ENCODE peak calls at places on chromosomes 12 and 14, in nine cellular contexts. O is A549, M is tibial nerve, T is transverse colon, V is sigmoid colon, D is stomach, K is esophagus muscularis mucosa, J is upper lobe of left lung, H is K562. Z is an unnamed sample.

GRCh38 chr12:80692114-80692513 is 15.3 kb upstream of the MYF6 start:
- DNase-seq in O (no peak), M (no peak), T (no peak), V (no peak), D (no peak), K (no peak), J (no peak), H (no peak), Z (no peak)

GRCh38 chr12:82517027-82517426 is 158.7 kb downstream of the METTL25 start:
- DNase-seq in O (peak), M (no peak), T (no peak), V (no peak), D (no peak), K (no peak), J (no peak), H (no peak), Z (no peak)

GRCh38 chr14:74804219-74804825 is 41.2 kb downstream of the YLPM1 start:
- DNase-seq in O (peak), M (no peak), T (peak), V (no peak), D (no peak), K (no peak), J (no peak), H (no peak), Z (peak)

GRCh38 chr12:132494294-132495164 is 4.6 kb downstream of the FBRSL1 start:
- DNase-seq in O (no peak), M (no peak), T (no peak), V (no peak), D (peak), K (no peak), J (no peak), H (peak), Z (no peak)

GRCh38 chr12:122116707-122117535 is 38.4 kb downstream of the MLXIP start:
- DNase-seq in O (peak), M (no peak), T (peak), V (peak), D (peak), K (no peak), J (no peak), H (no peak), Z (no peak)

GRCh38 chr12:66014818-66015217 is 115.7 kb downstream of the LLPH start:
- DNase-seq in O (peak), M (no peak), T (no peak), V (no peak), D (no peak), K (peak), J (no peak), H (no peak), Z (no peak)

GRCh38 chr12:495466-495865 is 35.7 kb downstream of the B4GALNT3 start:
- DNase-seq in O (no peak), M (no peak), T (no peak), V (no peak), D (peak), K (no peak), J (no peak), H (no peak), Z (no peak)

GRCh38 chr12:62724947-62725447 is 210.0 kb downstream of the PPM1H start:
- DNase-seq in O (peak), M (no peak), T (peak), V (no peak), D (peak), K (no peak), J (peak), H (peak), Z (peak)

GRCh38 chr12:108543642-108544041 is 17.3 kb downstream of the SART3 start:
- DNase-seq in O (no peak), M (no peak), T (no peak), V (no peak), D (no peak), K (peak), J (no peak), H (no peak), Z (no peak)

GRCh38 chr12:122946690-122947271 is 19.5 kb downstream of the ABCB9 start:
- DNase-seq in O (peak), M (peak), T (peak), V (peak), D (peak), K (peak), J (peak), H (peak), Z (peak)

GRCh38 chr12:62581288-62582064 is 114.8 kb downstream of the MON2 start:
- DNase-seq in O (peak), M (no peak), T (no peak), V (no peak), D (no peak), K (no peak), J (no peak), H (peak), Z (no peak)

GRCh38 chr14:54503476-54503875 is 6.2 kb upstream of the CGRRF1 start:
- DNase-seq in O (peak), M (no peak), T (no peak), V (no peak), D (no peak), K (no peak), J (no peak), H (no peak), Z (no peak)

GRCh38 chr14:74475678-74476077 is 17.4 kb downstream of the NPC2 start:
- DNase-seq in O (no peak), M (no peak), T (no peak), V (no peak), D (no peak), K (no peak), J (no peak), H (no peak), Z (no peak)

GRCh38 chr14:73712540-73713141 is 1.5 kb downstream of the PNMA1 start:
- DNase-seq in O (no peak), M (no peak), T (no peak), V (no peak), D (no peak), K (no peak), J (no peak), H (peak), Z (no peak)

GRCh38 chr12:24561882-24562760 is 386.8 kb downstream of the BCAT1 start:
- DNase-seq in O (peak), M (peak), T (peak), V (peak), D (peak), K (no peak), J (peak), H (no peak), Z (peak)

GRCh38 chr14:101402936-101403660 is 158.2 kb upstream of the DIO3 start:
- DNase-seq in O (no peak), M (no peak), T (no peak), V (no peak), D (no peak), K (no peak), J (no peak), H (no peak), Z (peak)

GRCh38 chr14:33309081-33309480 is 370.4 kb downstream of the NPAS3 start:
- DNase-seq in O (no peak), M (no peak), T (no peak), V (no peak), D (no peak), K (no peak), J (no peak), H (no peak), Z (no peak)

GRCh38 chr12:96220902-96221301 is 26.7 kb downstream of the ELK3 start:
- DNase-seq in O (no peak), M (no peak), T (no peak), V (no peak), D (no peak), K (no peak), J (no peak), H (no peak), Z (no peak)

DNA sequence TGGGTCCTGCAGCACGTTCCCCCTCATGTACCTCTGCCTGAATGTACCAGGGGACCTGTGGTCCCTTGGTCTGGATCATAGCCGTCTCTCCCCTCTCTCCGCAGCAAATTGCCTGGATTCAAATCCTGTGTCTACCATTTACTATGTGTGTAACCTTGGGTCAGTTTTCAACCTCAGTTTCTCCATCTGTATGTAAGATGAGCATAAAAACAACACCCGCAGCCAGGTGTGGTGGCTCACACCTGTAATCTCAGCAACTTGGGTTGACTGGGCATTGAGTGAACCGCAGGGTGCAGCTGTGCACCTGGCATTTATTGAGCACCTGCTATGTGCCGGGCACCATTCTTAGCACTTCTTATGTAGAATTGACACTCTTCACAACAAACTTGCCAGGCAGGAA is 14.1 kb downstream of the CYP46A1 start:
- DNase-seq in O (no peak), M (no peak), T (no peak), V (peak), D (no peak), K (no peak), J (no peak), H (no peak), Z (no peak)
- TF ChIP-seq POLR2A in O (no peak), M (no peak), T (no peak), V (no peak), D (no peak), K (no peak), J (no peak), H (no peak), Z (no peak)

DNA sequence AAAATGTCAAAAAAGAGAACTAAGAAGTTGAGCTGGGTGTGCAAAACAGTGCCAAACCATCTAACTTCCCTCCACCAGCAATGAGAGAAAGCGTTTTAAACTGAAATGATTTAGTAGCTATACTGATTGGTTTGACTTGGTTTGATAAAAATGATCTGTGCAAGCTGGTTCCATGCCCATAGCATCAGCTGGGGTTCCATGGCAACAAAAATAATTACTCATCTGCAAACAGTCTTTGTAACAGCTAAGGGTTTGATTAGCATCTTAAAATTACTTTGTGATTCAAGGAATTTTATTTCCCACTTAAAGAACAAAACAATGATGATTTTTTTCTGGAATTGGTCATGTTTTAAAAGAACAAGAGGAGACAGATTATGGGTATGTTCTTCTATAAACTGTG is 15.0 kb upstream of the BICD1 start:
- DNase-seq in O (no peak), M (no peak), T (no peak), V (no peak), D (no peak), K (no peak), J (no peak), H (no peak), Z (no peak)
- TF ChIP-seq EP300 in O (no peak), M (no peak), T (no peak), V (no peak), D (no peak), K (no peak), J (no peak), H (no peak), Z (no peak)

GRCh38 chr12:6569312-6569711 is 1.2 kb upstream of the NOP2 start:
- DNase-seq in O (no peak), M (no peak), T (no peak), V (no peak), D (no peak), K (no peak), J (no peak), H (no peak), Z (no peak)

GRCh38 chr12:6569786-6570185 is 1.7 kb upstream of the NOP2 start:
- DNase-seq in O (no peak), M (no peak), T (no peak), V (no peak), D (no peak), K (no peak), J (no peak), H (no peak), Z (no peak)

GRCh38 chr12:6570264-6570887 is 2.3 kb upstream of the NOP2 start:
- DNase-seq in O (peak), M (no peak), T (peak), V (no peak), D (peak), K (no peak), J (no peak), H (peak), Z (peak)

GRCh38 chr12:6567824-6568617 is at the start of gene NOP2:
- DNase-seq in O (peak), M (peak), T (peak), V (peak), D (peak), K (peak), J (peak), H (peak), Z (peak)

DNA sequence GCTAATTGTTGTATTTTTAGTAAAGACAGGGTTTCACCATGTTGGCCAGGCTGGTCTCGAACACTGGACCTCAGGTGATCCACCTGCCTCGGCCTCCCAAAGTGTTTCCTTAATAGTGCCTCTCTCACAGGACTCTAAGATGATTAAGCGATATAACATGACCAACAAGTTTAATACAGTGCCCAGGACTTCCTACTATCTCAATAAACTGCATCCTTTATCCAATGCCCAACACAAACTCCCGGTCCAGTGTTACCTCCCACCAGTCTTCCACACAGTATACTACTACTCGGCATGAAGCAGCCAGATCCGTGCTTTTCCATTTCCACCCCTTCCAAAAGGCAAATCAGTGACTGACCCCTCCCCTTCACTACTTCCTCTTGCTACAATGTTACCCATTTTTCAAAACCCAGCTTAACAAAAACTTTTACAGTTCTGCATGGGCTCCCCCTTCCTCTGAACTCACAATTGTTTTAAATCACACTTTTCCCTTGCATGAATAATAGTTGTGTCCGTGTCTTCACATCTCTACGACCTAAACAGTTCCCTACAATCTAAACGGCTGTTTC is 895 bp downstream of the NOP2 start:
- DNase-seq in O (no peak), M (no peak), T (no peak), V (no peak), D (no peak), K (no peak), J (no peak), H (peak), Z (no peak)
- H3K27ac ChIP-seq in O (peak), M (no peak), T (peak), V (peak), D (peak), K (peak), J (no peak), H (peak), Z (no peak)

GRCh38 chr12:6961695-6962284 is 8.7 kb downstream of the PHB2 start:
- DNase-seq in O (peak), M (no peak), T (peak), V (peak), D (peak), K (no peak), J (peak), H (peak), Z (peak)

GRCh38 chr12:6960291-6961277 is 9.4 kb downstream of the PTPN6 start:
- DNase-seq in O (peak), M (no peak), T (peak), V (peak), D (no peak), K (no peak), J (no peak), H (no peak), Z (peak)

GRCh38 chr12:6959376-6960290 is 8.5 kb downstream of the PTPN6 start:
- DNase-seq in O (no peak), M (no peak), T (no peak), V (peak), D (no peak), K (no peak), J (no peak), H (no peak), Z (peak)

GRCh38 chr12:6962285-6963015 is 8.0 kb downstream of the PHB2 start:
- DNase-seq in O (no peak), M (no peak), T (peak), V (peak), D (peak), K (no peak), J (peak), H (peak), Z (peak)

DNA sequence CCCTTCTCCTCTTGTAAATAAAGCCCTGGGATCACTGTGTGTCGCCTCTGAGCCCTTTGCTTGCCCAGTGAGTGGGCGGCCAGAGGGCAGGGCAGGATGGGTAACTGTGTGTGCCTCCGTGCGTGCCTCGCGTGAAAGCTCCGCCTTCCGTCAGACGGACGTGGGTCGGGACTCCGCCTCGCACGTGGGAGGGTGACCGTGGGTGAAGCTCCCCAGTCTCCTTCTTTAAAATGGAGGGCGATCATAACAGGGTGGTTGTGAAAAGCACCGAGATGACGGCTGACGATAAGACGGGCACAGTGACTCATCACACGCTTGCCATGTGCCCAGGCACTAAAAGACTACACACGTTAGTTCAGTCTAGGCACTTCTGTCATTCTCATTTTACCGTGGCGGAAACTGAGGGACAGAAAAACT is 9.2 kb downstream of the PHB2 start:
- DNase-seq in O (no peak), M (no peak), T (peak), V (peak), D (peak), K (no peak), J (peak), H (peak), Z (peak)
- TF ChIP-seq POLR2A in O (no peak), M (peak), T (no peak), V (no peak), D (no peak), K (no peak), J (peak), H (no peak), Z (no peak)

DNA sequence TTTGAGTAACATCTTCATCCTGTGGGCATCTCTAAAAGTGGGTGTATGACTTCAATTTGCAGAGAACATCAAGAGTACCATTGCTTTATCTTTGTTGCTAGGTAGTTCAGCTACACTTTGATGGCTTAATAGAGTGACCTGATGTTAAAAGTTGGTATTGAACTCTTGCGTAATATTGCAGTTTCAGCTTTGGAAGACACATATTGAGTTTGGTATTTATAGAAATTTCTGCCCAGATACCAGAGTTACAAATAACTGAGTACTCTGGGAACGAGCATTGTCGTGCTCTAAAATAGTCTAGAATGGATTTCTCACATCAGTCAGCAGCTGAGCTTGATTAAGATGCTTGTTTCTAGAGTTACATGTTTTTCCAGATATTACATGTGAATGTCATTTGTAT is 24.8 kb upstream of the AKAP5 start:
- DNase-seq in O (no peak), M (no peak), T (no peak), V (no peak), D (no peak), K (no peak), J (no peak), H (no peak), Z (no peak)
- TF ChIP-seq EP300 in O (no peak), M (no peak), T (no peak), V (no peak), D (no peak), K (no peak), J (no peak), H (no peak), Z (no peak)

DNA sequence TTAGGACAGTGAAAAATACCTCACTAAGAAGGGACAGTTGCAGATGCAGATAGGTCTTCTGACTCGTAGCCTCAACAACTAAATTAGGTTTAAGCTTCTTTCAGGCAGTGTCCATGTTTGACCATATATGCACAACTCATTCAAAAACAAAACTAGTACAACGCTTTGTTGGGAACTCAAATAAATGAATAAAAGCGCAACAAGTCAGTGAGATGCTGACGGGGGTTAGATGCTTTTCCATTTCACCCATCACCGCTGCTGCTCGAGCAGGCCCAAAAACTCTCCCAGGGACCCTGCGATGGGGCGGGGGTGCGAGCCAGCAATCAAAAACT is 625 bp downstream of the RPAP3 start:
- DNase-seq in O (no peak), M (no peak), T (no peak), V (no peak), D (no peak), K (no peak), J (no peak), H (no peak), Z (no peak)
- H3K27ac ChIP-seq in O (peak), M (peak), T (peak), V (peak), D (peak), K (peak), J (peak), H (peak), Z (peak)

GRCh38 chr12:85883763-85884162 is 9.7 kb downstream of the NTS start:
- DNase-seq in O (no peak), M (no peak), T (no peak), V (no peak), D (no peak), K (no peak), J (no peak), H (no peak), Z (no peak)
- TF ChIP-seq POLR2A in O (no peak), M (no peak), T (no peak), V (no peak), D (no peak), K (no peak), J (no peak), H (no peak), Z (no peak)

GRCh38 chr12:100908501-100908900 is 113.9 kb downstream of the ANO4 start:
- DNase-seq in O (no peak), M (no peak), T (no peak), V (no peak), D (no peak), K (no peak), J (no peak), H (no peak), Z (no peak)
- TF ChIP-seq EP300 in O (no peak), M (no peak), T (no peak), V (no peak), D (no peak), K (no peak), J (no peak), H (no peak), Z (no peak)

DNA sequence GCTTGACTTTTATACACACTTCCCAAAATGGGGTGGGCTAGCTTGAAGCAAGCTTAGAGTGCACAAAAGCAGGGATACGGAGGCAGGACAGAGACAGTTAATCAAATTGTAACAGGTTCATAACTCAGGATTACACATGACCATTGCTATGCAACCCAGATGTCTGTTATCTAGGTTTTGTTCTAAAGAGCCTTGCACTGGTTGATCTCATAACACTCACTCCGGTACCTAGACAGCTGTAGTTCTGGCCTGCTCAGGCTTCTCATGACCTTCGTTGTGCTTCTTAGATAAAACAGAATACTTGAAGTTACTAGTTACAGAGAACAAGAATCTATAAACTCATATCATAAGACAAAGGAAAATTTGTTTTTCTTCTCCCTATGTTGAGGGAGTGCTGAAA is 983.4 kb downstream of the TMEM121 start:
- DNase-seq in O (no peak), M (no peak), T (no peak), V (no peak), D (no peak), K (peak), J (no peak), H (no peak), Z (no peak)
- H3K27ac ChIP-seq in O (no peak), M (no peak), T (no peak), V (no peak), D (no peak), K (no peak), J (no peak), H (no peak), Z (no peak)

Z was measured in ovary.